ENCODE peak calls at places on chromosomes 13 and 19, in seven cellular contexts. R is cardiac muscle cell, K is body of pancreas, J is endodermal cell, D is adrenal gland, P is K562, Y is gastrocnemius medialis. W is an unnamed sample. For H3K36me3, the result is how much of the 10 kb centered on the place peaks cover.

GRCh38 chr19:55471266-55471665 is 5.2 kb upstream of the ZNF628 start:
- DNase-seq in R (no peak), K (no peak), J (no peak), D (no peak), P (no peak), Y (no peak), W (no peak)

GRCh38 chr13:22812793-22813192 is 368.0 kb upstream of the SGCG start:
- DNase-seq in R (no peak), K (no peak), J (no peak), D (peak), P (peak), Y (no peak), W (no peak)

GRCh38 chr19:42433503-42434260 is 6.5 kb upstream of the LIPE start:
- DNase-seq in R (peak), K (peak), J (peak), D (peak), P (peak), Y (peak), W (peak)

GRCh38 chr19:17205237-17206140 is 9.7 kb upstream of the USE1 start:
- DNase-seq in R (peak), K (peak), J (peak), D (peak), P (peak), Y (no peak), W (peak)

GRCh38 chr13:94987869-94988268 is 275.5 kb upstream of the SOX21 start:
- DNase-seq in R (no peak), K (no peak), J (no peak), D (no peak), P (no peak), Y (no peak), W (no peak)

GRCh38 chr19:45766919-45767346 is 2.1 kb downstream of the SIX5 start:
- DNase-seq in R (peak), K (no peak), J (peak), D (peak), P (no peak), Y (no peak), W (no peak)

GRCh38 chr13:75792526-75793187 is 156.5 kb downstream of the LMO7 start:
- DNase-seq in R (peak), K (no peak), J (no peak), D (no peak), P (no peak), Y (no peak), W (no peak)

GRCh38 chr13:41384749-41385503 is 72.4 kb upstream of the RGCC start:
- DNase-seq in R (peak), K (no peak), J (peak), D (no peak), P (no peak), Y (no peak), W (no peak)

GRCh38 chr13:98206946-98207345 is 29.9 kb upstream of the RNF113B start:
- DNase-seq in R (no peak), K (no peak), J (no peak), D (no peak), P (no peak), Y (no peak), W (no peak)

GRCh38 chr13:23323946-23324709 is 109.4 kb downstream of the SACS start:
- DNase-seq in R (no peak), K (no peak), J (peak), D (no peak), P (no peak), Y (no peak), W (no peak)

GRCh38 chr13:44404261-44405139 is 30.9 kb downstream of the SERP2 start:
- DNase-seq in R (no peak), K (no peak), J (peak), D (no peak), P (no peak), Y (no peak), W (no peak)

GRCh38 chr13:101631403-101631802 is 178.9 kb downstream of the ITGBL1 start:
- DNase-seq in R (no peak), K (no peak), J (no peak), D (no peak), P (no peak), Y (no peak), W (no peak)

GRCh38 chr19:13012690-13013608 is 17.7 kb downstream of the NFIX start:
- DNase-seq in R (no peak), K (no peak), J (peak), D (peak), P (peak), Y (peak), W (no peak)

GRCh38 chr19:46979103-46979769 is 40.4 kb upstream of the NPAS1 start:
- DNase-seq in R (no peak), K (no peak), J (peak), D (no peak), P (no peak), Y (peak), W (no peak)

GRCh38 chr13:97369269-97369893 is 64.6 kb upstream of the RAP2A start:
- DNase-seq in R (no peak), K (no peak), J (no peak), D (no peak), P (no peak), Y (no peak), W (peak)

GRCh38 chr13:99075268-99076191 is 97.7 kb upstream of the DOCK9 start:
- DNase-seq in R (no peak), K (no peak), J (no peak), D (no peak), P (no peak), Y (no peak), W (peak)

GRCh38 chr19:23596872-23597271 is 90.1 kb downstream of the ZNF675 start:
- DNase-seq in R (no peak), K (no peak), J (no peak), D (no peak), P (no peak), Y (no peak), W (no peak)

GRCh38 chr19:6925801-6926751 is 38.7 kb downstream of the ADGRE1 start:
- DNase-seq in R (no peak), K (no peak), J (peak), D (no peak), P (no peak), Y (no peak), W (no peak)

GRCh38 chr19:782195-783043 is 14.8 kb upstream of the PTBP1 start:
- DNase-seq in R (peak), K (peak), J (peak), D (no peak), P (no peak), Y (no peak), W (no peak)

GRCh38 chr19:53824134-53824611 is at the start of gene NLRP12:
- DNase-seq in R (no peak), K (no peak), J (no peak), D (peak), P (no peak), Y (no peak), W (no peak)

GRCh38 chr13:85650613-85651012 is 148.6 kb downstream of the SLITRK6 start:
- DNase-seq in R (no peak), K (no peak), J (no peak), D (no peak), P (no peak), Y (no peak), W (no peak)

GRCh38 chr19:17721821-17722220 is 2.5 kb downstream of the MAP1S start:
- DNase-seq in R (no peak), K (no peak), J (no peak), D (peak), P (no peak), Y (peak), W (no peak)

GRCh38 chr13:113887700-113888201 is 23.9 kb upstream of the GAS6 start:
- DNase-seq in R (no peak), K (no peak), J (no peak), D (no peak), P (no peak), Y (no peak), W (no peak)

GRCh38 chr13:32897296-32897695 is 118.9 kb upstream of the KL start:
- DNase-seq in R (no peak), K (no peak), J (no peak), D (no peak), P (no peak), Y (no peak), W (no peak)

GRCh38 chr13:85312071-85312470 is 487.1 kb downstream of the SLITRK6 start:
- DNase-seq in R (no peak), K (no peak), J (no peak), D (no peak), P (no peak), Y (no peak), W (no peak)

GRCh38 chr19:4120531-4120930 is 3.4 kb downstream of the MAP2K2 start:
- DNase-seq in R (no peak), K (no peak), J (no peak), D (no peak), P (no peak), Y (no peak), W (no peak)

DNA sequence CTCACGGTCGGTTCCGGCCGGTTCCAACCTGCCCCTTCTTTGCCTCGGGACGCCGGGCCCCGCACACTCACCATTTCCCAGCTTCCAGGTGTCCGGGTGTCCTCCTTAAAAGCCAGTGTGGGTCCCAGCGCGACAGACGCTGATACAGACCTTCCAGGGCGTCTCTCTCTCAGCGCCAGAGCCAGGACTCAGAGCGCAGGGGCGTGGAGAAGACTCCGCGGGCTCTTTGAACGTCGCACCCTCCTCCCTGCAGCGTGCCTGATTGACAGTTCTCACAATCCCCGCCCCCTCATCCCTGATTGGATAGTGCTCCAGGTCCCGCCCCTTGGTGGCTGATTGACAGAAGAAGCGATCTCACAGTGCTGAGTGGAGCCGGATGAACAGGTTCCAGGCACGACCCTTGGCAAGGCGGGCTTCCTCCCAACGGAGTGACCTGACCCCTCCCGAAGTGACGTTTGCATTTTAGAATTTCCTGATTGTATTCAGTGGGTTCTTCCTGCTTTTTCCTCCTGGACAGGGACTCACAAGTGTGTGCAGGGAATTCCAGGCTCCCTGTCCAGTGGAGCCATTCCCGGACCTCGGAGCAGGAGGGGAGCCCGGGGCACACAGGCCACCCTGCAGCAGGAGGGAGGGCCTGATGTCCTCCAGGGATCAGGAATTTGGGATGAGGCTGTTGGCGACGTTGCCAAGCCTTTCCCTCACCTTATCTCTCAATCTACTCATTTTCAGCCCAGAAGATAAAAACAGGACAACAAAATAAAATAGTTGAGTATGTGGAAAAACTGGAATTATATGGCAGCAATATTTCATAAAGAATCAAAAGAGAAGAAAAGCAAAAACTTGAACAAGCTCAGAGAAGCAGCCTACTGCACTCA is at the start of gene ZNF823:
- DNase-seq in R (peak), K (peak), J (peak), D (peak), P (peak), Y (peak), W (peak)
- H3K27ac ChIP-seq in R (peak), K (peak), J (peak), D (peak), P (peak), Y (peak), W (peak)

GRCh38 chr13:48234652-48235099 is 1.7 kb downstream of the ITM2B start:
- DNase-seq in R (no peak), K (no peak), J (no peak), D (no peak), P (no peak), Y (no peak), W (no peak)

GRCh38 chr13:48231948-48232347 is 1.1 kb upstream of the ITM2B start:
- DNase-seq in R (no peak), K (no peak), J (no peak), D (no peak), P (peak), Y (no peak), W (no peak)

GRCh38 chr13:48233886-48234488 is 981 bp downstream of the ITM2B start:
- DNase-seq in R (no peak), K (no peak), J (no peak), D (no peak), P (no peak), Y (no peak), W (no peak)

GRCh38 chr13:48232420-48233096 is 448 bp upstream of the ITM2B start:
- DNase-seq in R (no peak), K (no peak), J (peak), D (peak), P (no peak), Y (no peak), W (no peak)

DNA sequence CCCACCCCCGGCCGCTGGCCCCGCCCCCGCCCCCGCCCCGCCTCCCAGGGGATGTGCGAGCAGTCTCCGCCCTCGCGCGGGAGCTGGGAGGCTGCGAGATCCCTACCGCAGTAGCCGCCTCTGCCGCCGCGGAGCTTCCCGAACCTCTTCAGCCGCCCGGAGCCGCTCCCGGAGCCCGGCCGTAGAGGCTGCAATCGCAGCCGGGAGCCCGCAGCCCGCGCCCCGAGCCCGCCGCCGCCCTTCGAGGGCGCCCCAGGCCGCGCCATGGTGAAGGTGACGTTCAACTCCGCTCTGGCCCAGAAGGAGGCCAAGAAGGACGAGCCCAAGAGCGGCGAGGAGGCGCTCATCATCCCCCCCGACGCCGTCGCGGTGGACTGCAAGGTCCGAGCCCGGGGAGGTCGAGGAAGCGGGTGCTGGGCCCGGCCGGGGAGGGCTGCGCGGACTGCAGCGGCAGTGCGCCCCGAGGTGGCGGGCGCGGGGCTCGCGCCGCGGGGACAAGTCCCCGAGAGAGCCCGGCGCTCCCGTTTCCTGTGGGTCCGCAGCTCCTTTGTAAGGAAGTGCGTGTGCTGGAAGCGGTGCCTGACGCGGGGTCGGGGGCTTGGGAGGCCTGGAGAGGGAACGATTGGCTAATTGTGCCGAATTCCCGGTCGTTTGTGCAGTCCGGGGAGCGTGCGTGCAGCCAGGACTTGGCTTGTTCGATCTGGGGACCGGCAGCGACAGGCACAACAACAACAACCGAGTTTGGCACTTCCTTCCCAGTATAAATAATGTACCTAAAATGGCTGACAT is at the start of gene ITM2B:
- DNase-seq in R (peak), K (peak), J (no peak), D (peak), P (peak), Y (peak), W (peak)
- TF ChIP-seq CTCF in R (peak), K (peak), J (peak), D (peak), P (peak), Y (peak), W (peak)

GRCh38 chr19:51345076-51345620 is 3.2 kb upstream of the VSIG10L start:
- DNase-seq in R (no peak), K (no peak), J (peak), D (no peak), P (no peak), Y (no peak), W (no peak)

GRCh38 chr19:51347209-51347928 is 5.4 kb upstream of the VSIG10L start:
- DNase-seq in R (no peak), K (no peak), J (peak), D (no peak), P (no peak), Y (no peak), W (no peak)

GRCh38 chr19:51341976-51342580 is at the start of gene VSIG10L:
- DNase-seq in R (no peak), K (no peak), J (peak), D (no peak), P (no peak), Y (no peak), W (no peak)

GRCh38 chr19:51342631-51343569 is 961 bp upstream of the VSIG10L start:
- DNase-seq in R (no peak), K (no peak), J (peak), D (no peak), P (no peak), Y (no peak), W (no peak)

GRCh38 chr19:51346742-51347141 is 4.8 kb upstream of the VSIG10L start:
- DNase-seq in R (no peak), K (no peak), J (peak), D (no peak), P (no peak), Y (no peak), W (no peak)
- H3K36me3 ChIP-seq in R (under half), K (under half), J (under half), D (under half), P (half or more), Y (under half), W (under half)

GRCh38 chr13:39566216-39566869 is 36.6 kb downstream of the LHFPL6 start:
- DNase-seq in R (no peak), K (no peak), J (no peak), D (no peak), P (no peak), Y (no peak), W (no peak)

GRCh38 chr13:39561971-39562370 is 41.0 kb downstream of the LHFPL6 start:
- DNase-seq in R (no peak), K (no peak), J (no peak), D (no peak), P (no peak), Y (no peak), W (no peak)

GRCh38 chr13:39567569-39567968 is 35.4 kb downstream of the LHFPL6 start:
- DNase-seq in R (no peak), K (no peak), J (no peak), D (no peak), P (no peak), Y (no peak), W (no peak)

GRCh38 chr13:39559838-39560237 is 43.2 kb downstream of the LHFPL6 start:
- DNase-seq in R (no peak), K (no peak), J (no peak), D (no peak), P (no peak), Y (no peak), W (no peak)

GRCh38 chr13:39565036-39565949 is 37.7 kb downstream of the LHFPL6 start:
- DNase-seq in R (no peak), K (no peak), J (peak), D (peak), P (no peak), Y (no peak), W (no peak)
- H3K27ac ChIP-seq in R (no peak), K (no peak), J (peak), D (no peak), P (no peak), Y (no peak), W (no peak)

GRCh38 chr13:20227730-20228129 is 4.4 kb downstream of the GJB6 start:
- DNase-seq in R (no peak), K (no peak), J (no peak), D (no peak), P (no peak), Y (no peak), W (no peak)

GRCh38 chr13:20232556-20233277 is 598 bp upstream of the GJB6 start:
- DNase-seq in R (no peak), K (no peak), J (no peak), D (no peak), P (no peak), Y (no peak), W (no peak)

GRCh38 chr13:20227288-20227687 is 4.8 kb downstream of the GJB6 start:
- DNase-seq in R (no peak), K (no peak), J (no peak), D (no peak), P (no peak), Y (no peak), W (no peak)

GRCh38 chr13:20230913-20231838 is 943 bp downstream of the GJB6 start:
- DNase-seq in R (no peak), K (no peak), J (peak), D (no peak), P (no peak), Y (no peak), W (no peak)

DNA sequence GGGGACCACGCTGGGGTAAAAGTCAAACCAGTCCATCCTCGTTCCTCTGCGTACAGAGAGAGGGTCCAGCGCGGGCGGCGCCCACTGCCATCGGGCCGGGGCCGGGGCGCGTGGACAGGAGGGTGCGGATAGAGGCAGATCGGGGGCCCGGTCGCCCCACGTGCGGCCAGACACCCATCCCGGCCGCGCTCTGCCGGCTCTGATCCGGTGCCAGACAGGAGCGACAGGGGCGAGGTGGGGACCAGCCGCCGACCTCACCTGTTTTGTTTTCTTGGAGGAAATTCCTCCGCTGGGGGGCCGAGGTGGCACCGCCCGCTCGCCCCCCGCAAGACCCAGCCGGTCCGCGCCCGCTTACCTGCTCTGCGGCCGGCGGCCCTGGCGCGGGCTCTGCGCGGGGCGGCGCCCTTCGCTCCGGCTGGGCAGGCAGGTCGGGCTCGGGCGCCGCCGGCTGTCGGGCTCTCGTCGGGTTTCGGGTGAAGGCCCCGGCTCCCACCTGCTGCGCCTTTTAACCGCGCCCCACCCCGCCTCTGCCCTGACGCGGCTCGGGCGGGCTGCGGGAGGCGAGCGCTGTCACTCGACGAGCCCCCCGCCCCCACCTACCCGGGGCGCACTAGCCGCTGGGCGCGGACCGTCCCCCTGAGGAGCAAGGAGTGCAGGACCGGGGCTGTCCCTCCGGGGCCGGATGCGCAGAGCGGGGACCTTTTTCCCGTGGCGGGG is at the start of gene GJB6:
- DNase-seq in R (peak), K (peak), J (peak), D (no peak), P (no peak), Y (no peak), W (no peak)
- TF ChIP-seq CTCF in R (no peak), K (no peak), J (peak), D (no peak), P (no peak), Y (no peak), W (no peak)

W was measured in DND-41.